ENCODE peak calls at places on chromosomes 7 and 10, in ten cellular contexts. One of them, this sample, is unnamed.

GRCh38 chr7:130394421-130395188 is 14.3 kb downstream of the CPA1 start:
- DNase-seq in lower leg skin: no peak
- DNase-seq in H1: no peak
- DNase-seq in GM12865: peak; percentile 48
- DNase-seq in nephron progenitor cell: no peak
- DNase-seq in cardiac muscle cell: no peak
- DNase-seq in endothelial cell: no peak
- DNase-seq in spleen: no peak
- DNase-seq in CD4-positive, alpha-beta T cell: no peak
- DNase-seq in activated B cell treated with CpG ODN at 0.5 μM for 24 hours: no peak
- DNase-seq in this sample: no peak

GRCh38 chr7:101216001-101216859 is 1.2 kb downstream of the PLOD3 start:
- DNase-seq in CD4-positive, alpha-beta T cell: no peak
- DNase-seq in nephron progenitor cell: no peak
- DNase-seq in GM12865: peak; percentile 21
- DNase-seq in endothelial cell: no peak
- DNase-seq in activated B cell treated with CpG ODN at 0.5 μM for 24 hours: no peak
- DNase-seq in H1: no peak
- DNase-seq in spleen: no peak
- DNase-seq in cardiac muscle cell: peak; percentile 31
- DNase-seq in lower leg skin: no peak
- DNase-seq in this sample: no peak

GRCh38 chr10:130764651-130765050 is 546.9 kb downstream of the TCERG1L start:
- DNase-seq in lower leg skin: no peak
- DNase-seq in H1: no peak
- DNase-seq in cardiac muscle cell: no peak
- DNase-seq in GM12865: no peak
- DNase-seq in endothelial cell: no peak
- DNase-seq in nephron progenitor cell: no peak
- DNase-seq in activated B cell treated with CpG ODN at 0.5 μM for 24 hours: no peak
- DNase-seq in CD4-positive, alpha-beta T cell: no peak
- DNase-seq in spleen: peak; percentile 67
- DNase-seq in this sample: no peak

GRCh38 chr7:23700058-23700457 is 10.0 kb upstream of the STK31 start:
- DNase-seq in lower leg skin: no peak
- DNase-seq in CD4-positive, alpha-beta T cell: no peak
- DNase-seq in H1: no peak
- DNase-seq in cardiac muscle cell: no peak
- DNase-seq in nephron progenitor cell: no peak
- DNase-seq in activated B cell treated with CpG ODN at 0.5 μM for 24 hours: no peak
- DNase-seq in GM12865: no peak
- DNase-seq in endothelial cell: no peak
- DNase-seq in spleen: no peak
- DNase-seq in this sample: no peak

GRCh38 chr7:24800667-24801066 is 43.4 kb upstream of the GSDME start:
- DNase-seq in CD4-positive, alpha-beta T cell: no peak
- DNase-seq in nephron progenitor cell: no peak
- DNase-seq in activated B cell treated with CpG ODN at 0.5 μM for 24 hours: no peak
- DNase-seq in endothelial cell: no peak
- DNase-seq in GM12865: no peak
- DNase-seq in cardiac muscle cell: no peak
- DNase-seq in H1: no peak
- DNase-seq in lower leg skin: no peak
- DNase-seq in spleen: no peak
- DNase-seq in this sample: no peak

GRCh38 chr7:131090188-131090587 is 237.5 kb upstream of the MKLN1 start:
- DNase-seq in nephron progenitor cell: no peak
- DNase-seq in lower leg skin: no peak
- DNase-seq in activated B cell treated with CpG ODN at 0.5 μM for 24 hours: no peak
- DNase-seq in endothelial cell: no peak
- DNase-seq in CD4-positive, alpha-beta T cell: no peak
- DNase-seq in cardiac muscle cell: no peak
- DNase-seq in spleen: no peak
- DNase-seq in GM12865: no peak
- DNase-seq in H1: no peak
- DNase-seq in this sample: no peak

GRCh38 chr10:124739119-124739921 is 4.9 kb downstream of the FAM53B start:
- DNase-seq in activated B cell treated with CpG ODN at 0.5 μM for 24 hours: no peak
- DNase-seq in CD4-positive, alpha-beta T cell: no peak
- DNase-seq in spleen: no peak
- DNase-seq in GM12865: no peak
- DNase-seq in lower leg skin: peak; percentile 83
- DNase-seq in cardiac muscle cell: no peak
- DNase-seq in nephron progenitor cell: no peak
- DNase-seq in endothelial cell: no peak
- DNase-seq in H1: no peak
- DNase-seq in this sample: no peak

GRCh38 chr10:91340613-91341362 is 69.4 kb upstream of the HECTD2 start:
- DNase-seq in GM12865: no peak
- DNase-seq in activated B cell treated with CpG ODN at 0.5 μM for 24 hours: no peak
- DNase-seq in nephron progenitor cell: no peak
- DNase-seq in H1: no peak
- DNase-seq in endothelial cell: no peak
- DNase-seq in CD4-positive, alpha-beta T cell: no peak
- DNase-seq in cardiac muscle cell: no peak
- DNase-seq in lower leg skin: no peak
- DNase-seq in spleen: no peak
- DNase-seq in this sample: no peak

GRCh38 chr10:50620899-50621298 is 2.9 kb downstream of the SGMS1 start:
- DNase-seq in lower leg skin: no peak
- DNase-seq in activated B cell treated with CpG ODN at 0.5 μM for 24 hours: no peak
- DNase-seq in GM12865: no peak
- DNase-seq in nephron progenitor cell: no peak
- DNase-seq in CD4-positive, alpha-beta T cell: no peak
- DNase-seq in cardiac muscle cell: no peak
- DNase-seq in H1: no peak
- DNase-seq in endothelial cell: no peak
- DNase-seq in spleen: no peak
- DNase-seq in this sample: no peak

GRCh38 chr10:50622497-50623298 is 1.1 kb downstream of the SGMS1 start:
- DNase-seq in spleen: peak; percentile 90
- DNase-seq in endothelial cell: peak; percentile 38
- DNase-seq in activated B cell treated with CpG ODN at 0.5 μM for 24 hours: no peak
- DNase-seq in CD4-positive, alpha-beta T cell: peak; percentile 14
- DNase-seq in GM12865: no peak
- DNase-seq in nephron progenitor cell: peak; percentile 58
- DNase-seq in H1: no peak
- DNase-seq in lower leg skin: peak; percentile 88
- DNase-seq in cardiac muscle cell: peak; percentile 64
- DNase-seq in this sample: peak; percentile 3

GRCh38 chr10:50619882-50620281 is 3.9 kb downstream of the SGMS1 start:
- DNase-seq in nephron progenitor cell: no peak
- DNase-seq in CD4-positive, alpha-beta T cell: no peak
- DNase-seq in lower leg skin: no peak
- DNase-seq in activated B cell treated with CpG ODN at 0.5 μM for 24 hours: no peak
- DNase-seq in endothelial cell: no peak
- DNase-seq in spleen: no peak
- DNase-seq in GM12865: no peak
- DNase-seq in H1: no peak
- DNase-seq in cardiac muscle cell: no peak
- DNase-seq in this sample: no peak

GRCh38 chr10:50623299-50624153 is at the start of gene SGMS1:
- DNase-seq in cardiac muscle cell: peak; percentile 92
- DNase-seq in spleen: peak; percentile 97
- DNase-seq in lower leg skin: peak; percentile 96
- DNase-seq in GM12865: peak; percentile 93
- DNase-seq in activated B cell treated with CpG ODN at 0.5 μM for 24 hours: peak; percentile 85
- DNase-seq in nephron progenitor cell: peak; percentile 84
- DNase-seq in CD4-positive, alpha-beta T cell: peak; percentile 59
- DNase-seq in H1: peak; percentile 44
- DNase-seq in endothelial cell: peak; percentile 86
- DNase-seq in this sample: peak; percentile 49

DNA sequence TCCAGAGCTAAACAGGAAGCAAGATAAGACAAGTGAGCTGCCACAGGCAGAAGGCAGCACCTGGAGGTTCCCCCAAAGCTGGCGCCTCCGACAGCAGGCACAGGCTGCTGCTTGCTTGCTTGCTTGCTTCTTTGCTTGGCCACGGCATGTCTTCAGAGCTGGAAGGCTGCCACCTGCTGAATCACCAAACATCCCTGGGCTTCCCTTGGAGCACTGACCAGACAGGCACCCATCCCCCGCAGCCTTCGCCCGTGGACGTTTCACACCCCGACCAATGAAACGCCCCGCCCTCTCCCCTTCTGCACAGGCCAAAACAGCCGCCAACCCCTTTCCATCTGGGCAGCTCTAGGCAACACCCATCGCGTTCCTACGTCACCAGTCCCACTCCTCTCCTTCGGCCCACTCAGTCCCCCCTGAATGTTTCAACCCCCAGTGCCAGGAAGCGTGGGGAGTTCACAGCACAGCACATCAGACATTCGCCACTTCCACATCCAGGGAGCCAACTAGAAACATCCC is 1.7 kb downstream of the SGMS1 start:
- DNase-seq in nephron progenitor cell: peak; percentile 74
- DNase-seq in GM12865: peak; percentile 90
- DNase-seq in activated B cell treated with CpG ODN at 0.5 μM for 24 hours: peak; percentile 51
- DNase-seq in H1: no peak
- DNase-seq in lower leg skin: peak; percentile 99
- DNase-seq in spleen: peak; percentile 93
- DNase-seq in endothelial cell: peak; percentile 43
- DNase-seq in cardiac muscle cell: peak; percentile 81
- DNase-seq in CD4-positive, alpha-beta T cell: peak; percentile 57
- DNase-seq in this sample: peak; percentile 41
- TF ChIP-seq CTCF in nephron progenitor cell: no peak
- TF ChIP-seq CTCF in GM12865: no peak
- TF ChIP-seq CTCF in activated B cell treated with CpG ODN at 0.5 μM for 24 hours: no peak
- TF ChIP-seq CTCF in H1: no peak
- TF ChIP-seq CTCF in lower leg skin: no peak
- TF ChIP-seq CTCF in spleen: no peak
- TF ChIP-seq CTCF in endothelial cell: no peak
- TF ChIP-seq CTCF in cardiac muscle cell: no peak
- TF ChIP-seq CTCF in CD4-positive, alpha-beta T cell: no peak
- TF ChIP-seq CTCF in this sample: no peak

DNA sequence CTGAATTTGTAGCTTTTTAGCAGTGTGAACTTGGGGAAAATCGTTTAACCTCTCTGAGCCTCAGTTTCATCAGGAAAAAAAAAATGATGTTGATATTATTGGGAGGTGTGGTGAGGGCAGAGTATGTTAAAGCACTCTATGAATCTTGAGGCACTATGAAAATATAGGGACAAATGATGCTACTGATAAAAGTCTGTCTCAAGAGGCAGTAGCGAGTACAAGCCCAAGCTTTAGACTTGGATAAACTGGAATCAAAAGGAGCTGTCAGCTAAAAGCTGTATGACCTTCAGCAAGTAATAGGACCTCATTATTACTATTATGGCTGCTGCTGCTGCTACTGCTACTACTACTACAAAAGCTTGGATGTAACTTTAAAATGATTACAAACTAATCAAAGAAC is 8.4 kb downstream of the ZNF277 start:
- DNase-seq in CD4-positive, alpha-beta T cell: no peak
- DNase-seq in activated B cell treated with CpG ODN at 0.5 μM for 24 hours: no peak
- DNase-seq in spleen: no peak
- DNase-seq in GM12865: no peak
- DNase-seq in H1: no peak
- DNase-seq in lower leg skin: no peak
- DNase-seq in nephron progenitor cell: no peak
- DNase-seq in cardiac muscle cell: no peak
- DNase-seq in endothelial cell: no peak
- DNase-seq in this sample: no peak
- TF ChIP-seq CTCF in CD4-positive, alpha-beta T cell: no peak
- TF ChIP-seq CTCF in activated B cell treated with CpG ODN at 0.5 μM for 24 hours: no peak
- TF ChIP-seq CTCF in spleen: no peak
- TF ChIP-seq CTCF in GM12865: no peak
- TF ChIP-seq CTCF in H1: peak; percentile 7
- TF ChIP-seq CTCF in lower leg skin: no peak
- TF ChIP-seq CTCF in nephron progenitor cell: no peak
- TF ChIP-seq CTCF in cardiac muscle cell: no peak
- TF ChIP-seq CTCF in endothelial cell: no peak
- TF ChIP-seq CTCF in this sample: no peak

GRCh38 chr10:71712572-71713134 is 6.9 kb downstream of the C10orf105 start:
- DNase-seq in CD4-positive, alpha-beta T cell: no peak
- DNase-seq in GM12865: peak; percentile 19
- DNase-seq in cardiac muscle cell: no peak
- DNase-seq in activated B cell treated with CpG ODN at 0.5 μM for 24 hours: no peak
- DNase-seq in lower leg skin: no peak
- DNase-seq in H1: no peak
- DNase-seq in spleen: peak; percentile 83
- DNase-seq in endothelial cell: no peak
- DNase-seq in nephron progenitor cell: no peak
- DNase-seq in this sample: no peak

GRCh38 chr10:71714592-71714991 is 5.0 kb downstream of the C10orf105 start:
- DNase-seq in CD4-positive, alpha-beta T cell: no peak
- DNase-seq in H1: no peak
- DNase-seq in endothelial cell: no peak
- DNase-seq in lower leg skin: no peak
- DNase-seq in spleen: no peak
- DNase-seq in nephron progenitor cell: no peak
- DNase-seq in GM12865: no peak
- DNase-seq in activated B cell treated with CpG ODN at 0.5 μM for 24 hours: no peak
- DNase-seq in cardiac muscle cell: no peak
- DNase-seq in this sample: no peak

GRCh38 chr10:71714055-71714454 is 5.5 kb downstream of the C10orf105 start:
- DNase-seq in lower leg skin: no peak
- DNase-seq in cardiac muscle cell: no peak
- DNase-seq in activated B cell treated with CpG ODN at 0.5 μM for 24 hours: no peak
- DNase-seq in H1: no peak
- DNase-seq in CD4-positive, alpha-beta T cell: no peak
- DNase-seq in nephron progenitor cell: no peak
- DNase-seq in endothelial cell: no peak
- DNase-seq in GM12865: no peak
- DNase-seq in spleen: no peak
- DNase-seq in this sample: no peak

GRCh38 chr10:71712170-71712569 is 7.4 kb downstream of the C10orf105 start:
- DNase-seq in endothelial cell: no peak
- DNase-seq in activated B cell treated with CpG ODN at 0.5 μM for 24 hours: no peak
- DNase-seq in nephron progenitor cell: no peak
- DNase-seq in cardiac muscle cell: no peak
- DNase-seq in lower leg skin: no peak
- DNase-seq in CD4-positive, alpha-beta T cell: no peak
- DNase-seq in GM12865: no peak
- DNase-seq in spleen: no peak
- DNase-seq in H1: no peak
- DNase-seq in this sample: no peak

DNA sequence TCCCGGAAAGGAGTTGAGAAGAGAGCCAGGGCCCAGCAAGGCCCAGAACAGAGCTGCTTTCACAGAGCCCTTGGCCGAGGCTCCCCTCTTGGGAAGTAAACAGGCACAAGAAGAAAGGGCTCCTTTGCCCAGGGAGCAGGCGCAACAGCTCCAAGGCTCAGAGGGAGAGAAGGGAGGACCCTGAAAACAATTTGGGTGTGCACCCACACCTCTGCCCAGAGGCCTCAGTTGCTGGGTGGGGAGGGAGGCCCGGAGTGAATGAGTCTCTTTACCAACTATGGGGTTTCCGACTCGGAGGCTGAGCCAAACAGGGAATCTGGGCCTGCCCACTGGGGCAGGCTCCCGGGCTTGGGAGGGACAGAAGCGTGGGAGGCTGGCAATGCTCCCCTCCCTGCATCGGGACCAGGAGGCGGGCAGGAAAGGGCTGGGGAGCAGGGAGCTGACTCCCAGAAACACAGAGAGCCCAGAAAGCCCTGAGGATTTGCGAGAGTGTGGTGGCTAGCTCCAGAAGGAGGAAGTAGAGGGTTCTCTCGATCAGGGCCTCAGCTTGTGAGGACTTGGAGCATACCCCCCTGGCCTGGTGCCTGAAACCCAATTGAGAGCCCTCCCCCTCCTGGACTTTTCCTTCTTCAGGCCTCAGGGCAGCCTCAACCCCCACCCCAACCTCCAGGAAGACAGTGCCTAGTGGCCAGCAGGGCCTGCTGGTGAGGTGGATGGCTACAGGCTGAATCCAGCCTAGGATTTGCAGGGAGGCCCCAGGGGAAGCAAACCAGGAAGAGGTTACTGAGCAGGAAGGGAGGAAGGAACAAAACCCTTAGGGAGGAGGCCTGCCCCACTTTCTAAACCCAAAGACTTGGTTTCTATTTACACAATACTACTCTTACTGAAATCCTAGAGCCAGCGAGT is 6.2 kb downstream of the C10orf105 start:
- DNase-seq in GM12865: peak; percentile 29
- DNase-seq in CD4-positive, alpha-beta T cell: no peak
- DNase-seq in activated B cell treated with CpG ODN at 0.5 μM for 24 hours: no peak
- DNase-seq in cardiac muscle cell: no peak
- DNase-seq in lower leg skin: peak; percentile 97
- DNase-seq in spleen: peak; percentile 83
- DNase-seq in H1: no peak
- DNase-seq in nephron progenitor cell: no peak
- DNase-seq in endothelial cell: no peak
- DNase-seq in this sample: no peak
- TF ChIP-seq CTCF in GM12865: no peak
- TF ChIP-seq CTCF in CD4-positive, alpha-beta T cell: no peak
- TF ChIP-seq CTCF in activated B cell treated with CpG ODN at 0.5 μM for 24 hours: no peak
- TF ChIP-seq CTCF in cardiac muscle cell: peak; percentile 46
- TF ChIP-seq CTCF in lower leg skin: no peak
- TF ChIP-seq CTCF in spleen: no peak
- TF ChIP-seq CTCF in H1: peak; percentile 10
- TF ChIP-seq CTCF in nephron progenitor cell: no peak
- TF ChIP-seq CTCF in endothelial cell: no peak
- TF ChIP-seq CTCF in this sample: peak; percentile 41

GRCh38 chr10:117374506-117375359 is 507 bp downstream of the PDZD8 start:
- DNase-seq in H1: no peak
- DNase-seq in cardiac muscle cell: peak; percentile 42
- DNase-seq in GM12865: peak; percentile 60
- DNase-seq in CD4-positive, alpha-beta T cell: peak; percentile 2
- DNase-seq in lower leg skin: peak; percentile 88
- DNase-seq in spleen: peak; percentile 92
- DNase-seq in nephron progenitor cell: peak; percentile 45
- DNase-seq in endothelial cell: peak; percentile 55
- DNase-seq in activated B cell treated with CpG ODN at 0.5 μM for 24 hours: peak; percentile 38
- DNase-seq in this sample: no peak
- TF ChIP-seq CTCF in H1: no peak
- TF ChIP-seq CTCF in cardiac muscle cell: no peak
- TF ChIP-seq CTCF in GM12865: no peak
- TF ChIP-seq CTCF in CD4-positive, alpha-beta T cell: no peak
- TF ChIP-seq CTCF in lower leg skin: no peak
- TF ChIP-seq CTCF in spleen: no peak
- TF ChIP-seq CTCF in nephron progenitor cell: no peak
- TF ChIP-seq CTCF in endothelial cell: no peak
- TF ChIP-seq CTCF in activated B cell treated with CpG ODN at 0.5 μM for 24 hours: no peak
- TF ChIP-seq CTCF in this sample: no peak